ENCODE peak calls at places on chromosomes 16 and 17, in four cellular contexts. Y is SK-N-SH, K is H1, F is K562. X is an unnamed sample.

GRCh38 chr17:412211-413015 is 59.8 kb upstream of the RPH3AL start:
- DNase-seq in Y (peak), K (peak), F (peak), X (peak)

GRCh38 chr17:633641-634091 is 81.0 kb downstream of the VPS53 start:
- DNase-seq in Y (no peak), K (no peak), F (no peak), X (no peak)

GRCh38 chr16:77171750-77172635 is 19.0 kb upstream of the MON1B start:
- DNase-seq in Y (peak), K (no peak), F (peak), X (no peak)

GRCh38 chr17:17836818-17837379 is at the start of gene SREBF1:
- DNase-seq in Y (peak), K (peak), F (peak), X (peak)

GRCh38 chr17:57834146-57834741 is 15.6 kb downstream of the MRPS23 start:
- DNase-seq in Y (peak), K (peak), F (no peak), X (peak)

GRCh38 chr17:74369221-74369620 is 1.9 kb downstream of the GPR142 start:
- DNase-seq in Y (no peak), K (no peak), F (no peak), X (peak)

GRCh38 chr16:89784409-89784808 is 32.0 kb downstream of the FANCA start:
- DNase-seq in Y (no peak), K (no peak), F (no peak), X (no peak)

GRCh38 chr17:17351901-17352781 is 49.0 kb downstream of the NT5M start:
- DNase-seq in Y (peak), K (no peak), F (peak), X (no peak)

GRCh38 chr17:75864448-75864871 is 9.3 kb upstream of the WBP2 start:
- DNase-seq in Y (peak), K (no peak), F (no peak), X (no peak)

GRCh38 chr17:63382826-63383225 is 63.3 kb downstream of the CYB561 start:
- DNase-seq in Y (no peak), K (no peak), F (no peak), X (no peak)

DNA sequence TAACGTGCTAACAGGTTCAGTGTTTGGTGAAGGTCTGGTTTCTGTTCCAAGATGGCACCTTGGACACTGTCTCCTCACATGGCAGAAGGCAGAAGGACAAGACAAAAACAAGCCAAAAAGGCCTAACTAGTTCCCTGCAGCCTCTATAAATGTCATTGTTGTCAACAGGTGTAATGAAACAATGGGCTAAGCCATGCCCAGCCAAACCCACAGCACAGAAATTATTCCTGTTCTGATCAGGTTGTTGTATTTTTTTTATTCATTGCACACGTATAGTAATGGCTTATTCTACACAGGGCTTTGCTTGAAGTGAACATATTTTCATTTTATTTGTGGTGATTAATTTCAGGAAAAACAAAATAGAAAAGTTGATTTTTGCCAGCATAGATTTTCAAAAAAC is 16.1 kb upstream of the NUP93 start:
- DNase-seq in Y (no peak), K (no peak), F (no peak), X (no peak)
- TF ChIP-seq TEAD4 in Y (no peak), K (no peak), F (no peak), X (no peak)

GRCh38 chr17:15380447-15380846 is 39.0 kb upstream of the TEKT3 start:
- DNase-seq in Y (no peak), K (no peak), F (no peak), X (no peak)

GRCh38 chr17:15378243-15378642 is 36.8 kb upstream of the TEKT3 start:
- DNase-seq in Y (no peak), K (no peak), F (no peak), X (no peak)

GRCh38 chr17:15377608-15378007 is 36.2 kb upstream of the TEKT3 start:
- DNase-seq in Y (no peak), K (no peak), F (no peak), X (no peak)

GRCh38 chr17:15379659-15380058 is 38.3 kb upstream of the TEKT3 start:
- DNase-seq in Y (no peak), K (no peak), F (no peak), X (no peak)

DNA sequence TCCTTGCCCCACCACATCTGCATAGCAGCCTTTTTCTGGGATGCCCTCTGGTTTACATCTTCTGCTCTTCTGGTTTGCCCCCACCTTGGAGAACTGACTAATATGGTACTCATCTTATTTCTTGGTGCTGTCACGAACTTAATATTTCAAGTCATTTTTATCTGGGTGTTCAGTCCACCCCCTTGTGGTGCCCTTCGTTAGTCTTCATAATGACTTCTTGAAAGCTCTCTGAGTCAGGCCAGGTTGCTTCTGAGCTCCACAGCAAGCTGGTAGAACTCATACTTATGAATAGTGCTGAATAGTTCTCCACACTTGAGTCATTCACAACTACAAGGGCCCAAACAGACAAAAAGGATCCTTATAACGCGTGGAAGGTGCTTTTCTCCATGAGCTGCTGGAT is 35.8 kb upstream of the TEKT3 start:
- DNase-seq in Y (no peak), K (no peak), F (no peak), X (no peak)
- TF ChIP-seq TEAD4 in Y (no peak), K (no peak), F (no peak), X (no peak)

DNA sequence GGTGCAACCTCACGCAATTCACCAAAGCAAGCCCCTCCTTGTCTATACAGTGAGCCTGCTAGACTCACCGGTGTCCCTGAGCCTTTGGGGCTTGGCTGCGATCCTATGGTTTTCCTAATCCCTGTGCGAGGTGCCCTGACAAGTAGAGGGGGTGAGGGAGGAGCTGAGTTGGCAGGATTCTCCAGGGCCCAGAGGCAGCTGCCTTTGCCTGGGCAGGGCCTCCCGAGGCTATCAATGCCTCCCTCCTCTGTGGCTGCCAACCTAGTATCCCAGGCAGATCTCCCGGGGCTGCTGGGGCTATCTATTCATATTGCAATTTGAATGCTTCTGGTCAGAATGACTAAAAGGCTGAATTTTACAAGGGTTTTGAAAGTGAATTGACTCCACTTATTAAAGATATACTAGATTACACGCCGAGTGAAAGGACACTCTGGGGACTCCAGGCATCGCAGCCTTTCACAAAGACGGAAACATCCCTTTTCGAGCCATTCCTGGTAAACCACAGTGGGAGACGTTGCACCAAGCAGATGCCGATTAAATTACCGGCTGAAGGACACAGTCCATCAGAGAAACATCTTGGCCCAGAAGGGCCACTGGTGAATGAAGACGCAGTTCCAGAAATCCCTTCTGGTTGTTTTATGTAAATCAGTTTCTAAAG is 11.3 kb upstream of the PITPNM3 start:
- DNase-seq in Y (peak), K (peak), F (no peak), X (no peak)
- TF ChIP-seq TEAD4 in Y (no peak), K (no peak), F (no peak), X (no peak)

GRCh38 chr17:39999067-39999466 is 16.2 kb upstream of the CSF3 start:
- DNase-seq in Y (no peak), K (no peak), F (no peak), X (no peak)

GRCh38 chr17:40004072-40004471 is 11.2 kb upstream of the CSF3 start:
- DNase-seq in Y (no peak), K (no peak), F (no peak), X (no peak)

GRCh38 chr17:40000161-40000560 is 15.1 kb upstream of the CSF3 start:
- DNase-seq in Y (no peak), K (no peak), F (no peak), X (no peak)

GRCh38 chr17:40005527-40005926 is 9.7 kb upstream of the CSF3 start:
- DNase-seq in Y (no peak), K (no peak), F (no peak), X (no peak)

GRCh38 chr17:40004712-40005111 is 10.5 kb upstream of the CSF3 start:
- DNase-seq in Y (no peak), K (no peak), F (no peak), X (no peak)
- TF ChIP-seq TEAD4 in Y (no peak), K (no peak), F (no peak), X (no peak)

GRCh38 chr16:27518226-27518625 is 31.5 kb downstream of the GTF3C1 start:
- DNase-seq in Y (no peak), K (no peak), F (no peak), X (no peak)
- TF ChIP-seq TEAD4 in Y (no peak), K (no peak), F (no peak), X (no peak)

GRCh38 chr17:82483204-82483660 is 24.7 kb downstream of the NARF start:
- DNase-seq in Y (no peak), K (no peak), F (no peak), X (no peak)

GRCh38 chr17:82483836-82484235 is 25.3 kb downstream of the NARF start:
- DNase-seq in Y (no peak), K (no peak), F (no peak), X (no peak)

GRCh38 chr17:82489117-82489516 is 30.4 kb upstream of the FOXK2 start:
- DNase-seq in Y (no peak), K (no peak), F (no peak), X (no peak)

GRCh38 chr17:82487898-82488297 is 29.4 kb downstream of the NARF start:
- DNase-seq in Y (no peak), K (no peak), F (no peak), X (no peak)

DNA sequence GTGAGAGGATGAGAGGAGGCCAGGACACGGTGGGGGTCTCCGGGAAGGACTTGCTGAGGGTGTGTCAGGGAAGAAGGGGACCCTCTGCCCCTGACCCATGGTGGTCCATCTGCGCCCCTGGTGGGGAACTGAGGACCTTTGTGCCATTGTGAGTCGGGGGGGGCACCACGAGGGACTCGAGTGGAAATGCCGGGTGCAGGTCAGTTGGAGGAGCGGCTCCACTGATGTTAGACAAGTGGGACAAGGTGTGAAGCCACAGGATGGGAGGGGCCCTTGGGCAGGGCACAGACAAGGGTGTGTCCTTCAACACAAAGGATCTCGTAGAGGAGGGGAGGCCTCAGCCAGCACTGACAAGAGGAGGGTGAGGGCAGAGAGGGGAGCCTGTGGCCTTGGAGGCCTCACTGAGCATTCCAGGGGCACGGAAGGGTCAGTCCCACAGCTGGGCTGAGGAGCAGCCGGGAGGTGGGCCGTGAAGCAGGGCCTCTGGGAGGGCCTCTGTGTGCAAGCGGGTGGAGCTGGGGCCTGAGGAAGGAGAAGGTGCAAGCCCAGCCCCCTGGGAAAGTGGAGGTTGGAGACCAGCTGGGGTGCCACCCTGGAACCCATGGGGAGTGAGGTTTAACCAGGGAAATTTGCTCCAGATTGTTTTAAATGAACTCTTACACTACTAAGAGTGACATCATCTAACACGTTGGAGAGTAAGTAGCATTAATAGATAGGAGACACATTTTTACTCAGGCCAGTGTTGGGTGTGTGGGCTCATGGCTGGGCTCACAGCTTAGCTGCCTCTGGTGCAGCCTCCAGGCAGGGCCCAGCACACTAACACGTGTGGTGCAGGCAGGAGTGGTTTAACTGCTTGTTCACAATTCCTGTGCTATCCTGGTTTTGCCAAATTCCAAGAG is 27.9 kb downstream of the NARF start:
- DNase-seq in Y (no peak), K (no peak), F (no peak), X (no peak)
- TF ChIP-seq TEAD4 in Y (no peak), K (no peak), F (no peak), X (no peak)

DNA sequence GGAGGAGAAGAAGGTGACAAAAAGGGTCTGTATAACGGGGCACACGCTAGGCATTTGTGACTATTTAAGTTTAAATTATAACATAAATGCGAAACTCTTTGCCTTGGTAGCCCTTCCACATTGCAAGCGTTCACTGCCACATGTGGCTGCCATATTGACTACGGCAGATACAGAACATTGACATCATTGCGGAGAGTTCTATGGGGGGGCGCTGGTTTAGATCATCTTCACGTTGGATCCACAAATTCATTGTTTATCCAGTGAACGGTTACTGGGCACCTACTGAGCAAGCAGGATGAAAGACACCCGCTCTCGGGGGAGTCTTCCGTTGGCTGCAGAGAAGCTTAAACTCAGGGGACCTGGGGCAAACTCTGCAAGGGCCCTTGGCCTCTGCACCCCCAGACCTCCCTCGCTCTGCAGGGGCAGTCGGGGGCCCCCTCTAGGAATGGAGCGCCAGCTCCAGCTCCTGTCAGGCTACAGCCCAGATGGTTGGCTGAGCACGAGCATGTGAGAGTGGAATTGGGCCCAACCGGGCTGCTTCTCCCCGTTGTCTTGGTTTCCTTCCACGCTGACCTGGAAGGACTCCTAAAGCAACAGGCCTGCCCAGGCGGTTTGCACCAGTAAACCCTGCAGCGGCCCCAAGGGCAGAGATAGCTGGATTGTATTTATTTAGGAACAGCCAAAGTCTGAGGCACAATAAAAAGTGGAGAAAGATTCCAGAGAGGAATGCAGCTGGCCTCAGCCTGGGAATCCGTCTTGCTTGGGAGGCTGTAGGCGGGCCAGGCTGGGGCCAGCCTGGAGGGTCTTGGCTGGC is 172.2 kb downstream of the SEC14L1 start:
- DNase-seq in Y (peak), K (no peak), F (no peak), X (no peak)
- TF ChIP-seq TEAD4 in Y (no peak), K (no peak), F (no peak), X (no peak)

GRCh38 chr17:76868176-76868668 is at the start of gene MGAT5B:
- DNase-seq in Y (peak), K (peak), F (peak), X (peak)

GRCh38 chr17:76868669-76869208 is 535 bp downstream of the MGAT5B start:
- DNase-seq in Y (peak), K (peak), F (peak), X (peak)

GRCh38 chr17:76866203-76866602 is 2.0 kb upstream of the MGAT5B start:
- DNase-seq in Y (no peak), K (no peak), F (no peak), X (no peak)

GRCh38 chr17:76867578-76868175 is 527 bp upstream of the MGAT5B start:
- DNase-seq in Y (peak), K (no peak), F (no peak), X (peak)

DNA sequence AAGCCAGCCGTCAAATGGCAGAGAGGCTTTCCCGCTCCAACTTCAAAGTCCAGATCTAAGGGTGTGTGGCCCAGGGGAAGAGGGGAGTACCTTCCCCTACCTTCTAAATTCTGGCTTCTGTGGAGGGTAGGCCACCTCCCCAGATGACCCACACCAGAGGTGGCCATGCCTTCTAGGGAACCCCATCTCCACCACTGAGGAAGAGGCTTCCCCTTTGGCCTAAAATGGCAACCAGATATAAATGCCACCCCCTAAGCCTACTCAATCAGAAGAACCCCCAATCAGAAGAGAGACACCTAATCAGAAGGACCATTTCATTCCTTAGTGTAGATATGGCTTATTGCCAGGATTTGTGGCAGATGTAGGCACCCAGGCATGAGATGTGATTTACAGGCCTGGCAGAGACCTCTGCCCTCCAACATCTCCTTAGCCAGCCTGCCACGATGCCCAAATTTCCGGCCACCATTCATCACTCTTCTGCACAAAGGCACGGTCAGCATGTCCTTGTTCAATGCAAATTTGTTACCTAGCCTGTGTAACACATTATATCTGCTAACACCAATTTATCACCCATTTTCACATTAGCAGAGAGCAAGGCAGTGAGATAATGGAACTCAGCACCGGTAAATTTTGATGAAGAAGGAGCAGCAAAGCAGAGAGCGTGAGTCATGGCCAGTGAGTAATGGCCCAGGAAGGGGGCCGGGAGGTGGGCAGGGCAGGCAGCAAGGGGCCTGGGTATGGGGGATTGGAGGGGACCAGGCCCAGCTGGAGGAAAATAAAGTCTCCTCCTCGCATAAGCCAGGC is 1.2 kb upstream of the MGAT5B start:
- DNase-seq in Y (no peak), K (no peak), F (no peak), X (no peak)
- TF ChIP-seq TEAD4 in Y (peak), K (no peak), F (no peak), X (no peak)

DNA sequence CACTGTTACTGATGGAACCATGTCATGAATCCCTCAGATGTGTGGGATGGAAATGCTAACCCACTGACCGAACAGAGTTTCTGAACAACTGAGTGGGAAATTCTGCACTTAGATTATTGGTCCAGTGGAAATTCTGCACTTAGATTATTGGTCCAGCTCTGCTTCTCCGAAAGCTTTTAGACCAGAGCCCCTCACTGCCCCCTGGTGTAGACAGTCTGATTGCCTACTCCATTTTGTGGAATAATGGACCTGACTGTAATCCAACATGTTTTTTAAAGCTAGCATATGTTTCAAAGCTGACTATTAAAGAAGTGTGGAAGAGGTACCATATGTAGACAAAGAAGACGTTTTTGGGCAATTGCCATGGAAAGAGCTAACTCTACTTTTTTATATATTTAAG is 50.3 kb upstream of the TBX2 start:
- DNase-seq in Y (no peak), K (no peak), F (no peak), X (no peak)
- TF ChIP-seq TEAD4 in Y (no peak), K (no peak), F (no peak), X (no peak)

X was measured in WTC11.